ENCODE peak calls at places on chromosome 16, in six cellular contexts. E, I, G, K, U and H are unnamed samples.

GRCh38 chr16:89921699-89922476 is 1.3 kb upstream of the TUBB3 start:
- DNase-seq in E (no peak), I (no peak), G (peak), K (no peak), U (no peak), H (peak)

GRCh38 chr16:24858219-24859041 is 12.7 kb downstream of the SLC5A11 start:
- DNase-seq in E (peak), I (peak), G (no peak), K (no peak), U (peak), H (peak)

GRCh38 chr16:62475573-62475972 is 439.3 kb upstream of the CDH8 start:
- DNase-seq in E (no peak), I (no peak), G (no peak), K (no peak), U (no peak), H (peak)

GRCh38 chr16:87922250-87922871 is 14.0 kb downstream of the CA5A start:
- DNase-seq in E (no peak), I (no peak), G (no peak), K (no peak), U (no peak), H (no peak)

GRCh38 chr16:66228791-66229190 is 137.7 kb upstream of the CDH5 start:
- DNase-seq in E (no peak), I (no peak), G (no peak), K (no peak), U (no peak), H (no peak)

GRCh38 chr16:1146409-1146808 is 6.5 kb upstream of the CACNA1H start:
- DNase-seq in E (no peak), I (no peak), G (no peak), K (no peak), U (no peak), H (no peak)

GRCh38 chr16:59249049-59249448 is 514.9 kb upstream of the GOT2 start:
- DNase-seq in E (no peak), I (no peak), G (no peak), K (no peak), U (no peak), H (peak)

GRCh38 chr16:10309271-10309932 is 76.5 kb upstream of the ATF7IP2 start:
- DNase-seq in E (no peak), I (no peak), G (no peak), K (no peak), U (no peak), H (no peak)

GRCh38 chr16:66293207-66293735 is 73.2 kb upstream of the CDH5 start:
- DNase-seq in E (no peak), I (no peak), G (no peak), K (no peak), U (no peak), H (no peak)

GRCh38 chr16:2929693-2930092 is 18.0 kb downstream of the FLYWCH1 start:
- DNase-seq in E (no peak), I (no peak), G (no peak), K (no peak), U (no peak), H (no peak)

GRCh38 chr16:3999479-3999868 is 116.8 kb downstream of the ADCY9 start:
- DNase-seq in E (no peak), I (no peak), G (no peak), K (no peak), U (no peak), H (no peak)

GRCh38 chr16:85733155-85733838 is 17.6 kb downstream of the C16orf74 start:
- DNase-seq in E (no peak), I (no peak), G (no peak), K (no peak), U (no peak), H (no peak)

GRCh38 chr16:73771676-73772075 is 524.9 kb upstream of the PSMD7 start:
- DNase-seq in E (no peak), I (no peak), G (no peak), K (no peak), U (no peak), H (no peak)

GRCh38 chr16:48611329-48612137 is 1.6 kb upstream of the N4BP1 start:
- DNase-seq in E (peak), I (peak), G (no peak), K (peak), U (peak), H (peak)

GRCh38 chr16:48531011-48531962 is 78.7 kb downstream of the N4BP1 start:
- DNase-seq in E (no peak), I (no peak), G (no peak), K (no peak), U (no peak), H (no peak)

GRCh38 chr16:48462146-48462740 is 77.0 kb upstream of the SIAH1 start:
- DNase-seq in E (no peak), I (no peak), G (no peak), K (no peak), U (no peak), H (no peak)

GRCh38 chr16:29915590-29916247 is 10.3 kb downstream of the KCTD13 start:
- DNase-seq in E (no peak), I (no peak), G (no peak), K (no peak), U (no peak), H (no peak)

GRCh38 chr16:72012607-72013006 is 4.1 kb downstream of the DHODH start:
- DNase-seq in E (no peak), I (no peak), G (no peak), K (no peak), U (no peak), H (no peak)

GRCh38 chr16:3123986-3124886 is 10.6 kb upstream of the ZNF213 start:
- DNase-seq in E (peak), I (peak), G (peak), K (peak), U (peak), H (peak)

GRCh38 chr16:75244844-75245758 is 6.3 kb downstream of the BCAR1 start:
- DNase-seq in E (no peak), I (no peak), G (no peak), K (no peak), U (no peak), H (peak)

GRCh38 chr16:87834015-87834667 is 35.2 kb downstream of the SLC7A5 start:
- DNase-seq in E (no peak), I (no peak), G (no peak), K (no peak), U (peak), H (no peak)

GRCh38 chr16:66274335-66275110 is 92.0 kb upstream of the CDH5 start:
- DNase-seq in E (no peak), I (no peak), G (no peak), K (no peak), U (no peak), H (no peak)

GRCh38 chr16:5678371-5678770 is 580.8 kb upstream of the EEF2KMT start:
- DNase-seq in E (no peak), I (no peak), G (no peak), K (no peak), U (no peak), H (no peak)

GRCh38 chr16:53291757-53292392 is 142.4 kb upstream of the RBL2 start:
- DNase-seq in E (no peak), I (no peak), G (no peak), K (no peak), U (no peak), H (no peak)

GRCh38 chr16:29806641-29807425 is 504 bp downstream of the MAZ start:
- DNase-seq in E (peak), I (no peak), G (no peak), K (no peak), U (peak), H (peak)

GRCh38 chr16:58020628-58021521 is 4.7 kb upstream of the MMP15 start:
- DNase-seq in E (no peak), I (peak), G (peak), K (peak), U (peak), H (peak)